ENCODE peak calls at places on chromosomes 13 and 19, in four cellular contexts. P is left lung, A is left ventricle myocardium inferior, V is cardiac muscle cell. T is an unnamed sample. For H3K27me3, the result is how much of the 10 kb centered on the place peaks cover.

GRCh38 chr13:114203536-114203935 is 24.5 kb downstream of the CFAP97D2 start:
- DNase-seq in V (no peak), P (no peak), A (no peak), T (peak)

GRCh38 chr19:45103625-45104319 is 10.8 kb downstream of the PPP1R37 start:
- DNase-seq in A (no peak), P (no peak), V (no peak), T (no peak)

GRCh38 chr13:43245374-43245964 is 222.1 kb downstream of the DNAJC15 start:
- DNase-seq in P (no peak), A (no peak), V (no peak), T (no peak)

GRCh38 chr19:35712910-35713845 is 4.6 kb upstream of the KMT2B start:
- DNase-seq in P (no peak), A (no peak), V (no peak), T (no peak)

GRCh38 chr19:6248856-6249255 is 30.9 kb downstream of the MLLT1 start:
- DNase-seq in A (no peak), V (no peak), P (no peak), T (no peak)

GRCh38 chr13:75256922-75257321 is 225.0 kb downstream of the TBC1D4 start:
- DNase-seq in P (no peak), V (no peak), A (no peak), T (no peak)

GRCh38 chr19:5642204-5642603 is 19.3 kb downstream of the SAFB start:
- DNase-seq in P (no peak), V (no peak), A (no peak), T (no peak)

GRCh38 chr13:45872574-45872973 is 21.0 kb upstream of the SIAH3 start:
- DNase-seq in A (no peak), P (no peak), V (peak), T (no peak)

GRCh38 chr19:45450042-45450380 is 17.8 kb upstream of the FOSB start:
- DNase-seq in V (no peak), P (no peak), A (no peak), T (no peak)

GRCh38 chr19:4983346-4984105 is 14.6 kb downstream of the KDM4B start:
- DNase-seq in V (no peak), A (no peak), P (no peak), T (no peak)

GRCh38 chr19:38020331-38020730 is 113.3 kb downstream of the SIPA1L3 start:
- DNase-seq in P (no peak), V (no peak), A (no peak), T (no peak)

GRCh38 chr19:43784981-43785808 is 4.4 kb upstream of the KCNN4 start:
- DNase-seq in P (peak), V (peak), A (no peak), T (peak)

GRCh38 chr13:35881360-35881759 is 249.8 kb downstream of the DCLK1 start:
- DNase-seq in V (no peak), P (no peak), A (no peak), T (no peak)

GRCh38 chr19:39411832-39412099 is 703 bp upstream of the PLEKHG2 start:
- DNase-seq in P (peak), A (peak), V (peak), T (peak)

GRCh38 chr19:4647676-4648644 is 8.6 kb downstream of the TNFAIP8L1 start:
- DNase-seq in A (peak), V (no peak), P (no peak), T (no peak)

GRCh38 chr19:11448923-11449554 is 13.6 kb downstream of the PRKCSH start:
- DNase-seq in A (no peak), P (no peak), V (no peak), T (no peak)

GRCh38 chr13:109616021-109616420 is 170.4 kb downstream of the IRS2 start:
- DNase-seq in P (no peak), V (no peak), A (no peak), T (no peak)

GRCh38 chr13:99909836-99910619 is 61.5 kb downstream of the ZIC5 start:
- DNase-seq in A (peak), P (no peak), V (no peak), T (no peak)

GRCh38 chr13:65656740-65657329 is 1573.3 kb downstream of the PCDH9 start:
- DNase-seq in V (no peak), A (no peak), P (no peak), T (no peak)

GRCh38 chr13:73292127-73292526 is 233.3 kb downstream of the KLF5 start:
- DNase-seq in V (no peak), A (no peak), P (no peak), T (no peak)

GRCh38 chr19:5893907-5894703 is 9.5 kb downstream of the NDUFA11 start:
- DNase-seq in A (peak), V (peak), P (no peak), T (no peak)

GRCh38 chr13:63741029-63741813 is 2325.6 kb upstream of the PCDH20 start:
- DNase-seq in P (no peak), A (no peak), V (no peak), T (no peak)

GRCh38 chr13:20301391-20302071 is 69.4 kb upstream of the GJB6 start:
- DNase-seq in A (peak), V (no peak), P (no peak), T (no peak)
- H3K27me3 ChIP-seq in A (under half), V (under half), P (half or more), T (under half)

GRCh38 chr13:110950356-110950755 is 35.5 kb upstream of the ANKRD10 start:
- DNase-seq in V (no peak), P (no peak), A (no peak), T (no peak)
- H3K27me3 ChIP-seq in V (under half), P (under half), A (under half), T (under half)

DNA sequence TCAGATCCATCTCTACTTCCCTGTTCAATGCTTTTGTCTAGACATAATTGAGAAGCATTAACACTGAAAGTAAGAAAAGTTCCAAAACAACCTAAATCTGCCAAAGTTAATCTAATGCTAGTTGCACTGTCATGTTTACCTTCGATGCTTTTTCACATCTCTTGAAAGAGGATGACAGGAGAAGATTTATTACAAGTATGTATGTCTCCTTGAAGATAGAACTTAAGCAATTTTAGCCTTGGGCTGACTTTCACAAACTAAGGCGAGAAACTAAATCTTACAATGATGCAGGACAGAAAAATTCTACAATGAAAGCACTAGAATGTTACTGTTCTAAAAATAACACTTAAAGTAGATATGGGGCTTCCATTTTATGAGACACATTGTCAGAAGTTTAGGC is 64.0 kb downstream of the MIPEP start:
- DNase-seq in V (no peak), A (no peak), P (no peak), T (no peak)
- H3K27me3 ChIP-seq in V (under half), A (under half), P (under half), T (under half)

GRCh38 chr13:111539252-111539651 is 218.8 kb downstream of the TEX29 start:
- DNase-seq in V (no peak), P (no peak), A (no peak), T (no peak)

GRCh38 chr13:111539791-111540446 is 219.5 kb downstream of the TEX29 start:
- DNase-seq in V (no peak), A (no peak), P (no peak), T (no peak)

GRCh38 chr13:111537115-111537728 is 216.8 kb downstream of the TEX29 start:
- DNase-seq in A (no peak), V (no peak), P (no peak), T (no peak)

GRCh38 chr13:111536239-111536638 is 215.8 kb downstream of the TEX29 start:
- DNase-seq in A (no peak), P (no peak), V (no peak), T (no peak)

GRCh38 chr13:111537843-111538499 is 217.5 kb downstream of the TEX29 start:
- DNase-seq in V (no peak), P (no peak), A (no peak), T (no peak)
- H3K27me3 ChIP-seq in V (half or more), P (half or more), A (half or more), T (under half)

GRCh38 chr19:33770107-33770506 is 26.6 kb upstream of the KCTD15 start:
- DNase-seq in P (no peak), V (no peak), A (no peak), T (no peak)

GRCh38 chr19:33769208-33769607 is 27.5 kb upstream of the KCTD15 start:
- DNase-seq in P (no peak), A (no peak), V (no peak), T (no peak)

GRCh38 chr19:33766623-33767022 is 30.0 kb upstream of the KCTD15 start:
- DNase-seq in V (no peak), A (no peak), P (no peak), T (no peak)

GRCh38 chr19:33771308-33772101 is 25.2 kb upstream of the KCTD15 start:
- DNase-seq in P (peak), A (peak), V (peak), T (peak)

DNA sequence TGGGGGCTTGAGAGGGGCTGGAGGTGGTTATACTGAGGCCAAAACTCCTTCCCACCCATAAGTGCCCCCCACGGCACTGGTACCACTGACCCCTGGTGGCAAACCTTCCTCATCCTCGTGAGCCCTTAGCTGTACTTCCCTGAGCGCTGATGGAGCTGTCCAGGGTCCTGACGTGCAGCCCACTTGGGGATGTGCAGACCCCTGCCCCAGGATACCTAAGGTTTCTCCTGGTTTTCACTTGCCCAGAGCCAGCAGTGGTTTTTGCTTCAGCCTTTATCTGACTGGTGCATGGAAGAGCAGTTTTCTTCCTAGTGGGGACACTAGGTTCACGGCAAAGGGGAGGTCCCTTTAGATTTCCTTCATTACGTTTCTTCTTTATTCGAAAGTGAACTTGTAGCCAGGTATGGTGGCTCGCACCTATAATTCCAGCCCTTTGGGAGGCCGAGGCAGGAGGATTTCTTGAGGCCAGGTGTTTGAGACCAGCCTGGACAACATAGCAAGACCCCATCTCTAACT is 28.7 kb upstream of the KCTD15 start:
- DNase-seq in P (no peak), V (peak), A (no peak), T (no peak)
- H3K27me3 ChIP-seq in P (half or more), V (under half), A (half or more), T (under half)

DNA sequence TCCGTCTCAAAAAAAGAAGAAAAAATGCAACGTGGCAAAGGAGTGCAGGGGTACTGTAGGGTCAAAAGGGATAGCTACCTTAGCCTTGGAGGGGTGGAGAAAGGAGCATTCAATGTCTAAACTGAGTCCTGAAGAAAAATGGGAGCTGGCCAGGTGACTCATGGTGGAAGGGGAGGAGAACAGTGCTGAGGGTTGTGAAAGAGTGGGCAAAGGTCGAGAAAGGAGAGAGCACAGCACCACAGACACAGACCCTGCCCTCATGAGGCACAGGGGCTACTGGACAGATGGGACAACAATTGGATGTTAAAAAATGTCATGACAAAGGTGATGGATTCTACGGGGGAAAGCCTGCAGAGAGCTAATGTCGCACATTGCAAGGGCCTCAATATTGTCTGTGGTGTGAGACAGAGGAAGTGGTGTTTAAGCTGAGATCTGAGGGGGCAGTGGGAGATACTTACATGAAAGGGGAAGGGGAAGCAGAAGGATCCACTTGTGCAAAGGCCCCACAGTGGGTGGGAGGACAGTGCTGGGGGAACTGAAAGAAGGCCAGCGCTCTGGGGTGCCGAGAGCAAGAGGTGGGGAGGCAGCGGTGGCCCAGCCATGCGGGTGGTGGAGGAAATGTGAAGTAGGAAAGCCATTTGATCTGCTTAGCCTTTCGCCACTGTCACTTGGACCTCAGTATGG is 42.9 kb upstream of the URAD start:
- DNase-seq in V (no peak), P (peak), A (peak), T (no peak)
- H3K27me3 ChIP-seq in V (under half), P (under half), A (half or more), T (under half)

GRCh38 chr19:50777830-50778303 is 7.6 kb downstream of the GPR32 start:
- DNase-seq in V (peak), A (no peak), P (no peak), T (no peak)

GRCh38 chr19:50777261-50777660 is 7.0 kb downstream of the GPR32 start:
- DNase-seq in A (no peak), V (no peak), P (no peak), T (no peak)

GRCh38 chr19:50780753-50781480 is 9.3 kb upstream of the ACP4 start:
- DNase-seq in A (no peak), P (no peak), V (no peak), T (no peak)

GRCh38 chr19:50778906-50779430 is 8.7 kb downstream of the GPR32 start:
- DNase-seq in P (no peak), A (no peak), V (no peak), T (no peak)

GRCh38 chr19:50779504-50780457 is 9.5 kb downstream of the GPR32 start:
- DNase-seq in A (no peak), V (no peak), P (no peak), T (no peak)
- H3K27me3 ChIP-seq in A (half or more), V (half or more), P (half or more), T (half or more)

GRCh38 chr19:55467236-55468053 is 2.9 kb upstream of the C19orf85 start:
- DNase-seq in A (peak), P (no peak), V (peak), T (peak)

GRCh38 chr19:55468054-55468393 is 3.5 kb upstream of the C19orf85 start:
- DNase-seq in P (no peak), V (no peak), A (no peak), T (no peak)

GRCh38 chr19:55465460-55466245 is 1.1 kb upstream of the C19orf85 start:
- DNase-seq in P (no peak), A (no peak), V (no peak), T (no peak)

GRCh38 chr19:55464669-55465068 is at the start of gene C19orf85:
- DNase-seq in A (no peak), V (no peak), P (no peak), T (no peak)

DNA sequence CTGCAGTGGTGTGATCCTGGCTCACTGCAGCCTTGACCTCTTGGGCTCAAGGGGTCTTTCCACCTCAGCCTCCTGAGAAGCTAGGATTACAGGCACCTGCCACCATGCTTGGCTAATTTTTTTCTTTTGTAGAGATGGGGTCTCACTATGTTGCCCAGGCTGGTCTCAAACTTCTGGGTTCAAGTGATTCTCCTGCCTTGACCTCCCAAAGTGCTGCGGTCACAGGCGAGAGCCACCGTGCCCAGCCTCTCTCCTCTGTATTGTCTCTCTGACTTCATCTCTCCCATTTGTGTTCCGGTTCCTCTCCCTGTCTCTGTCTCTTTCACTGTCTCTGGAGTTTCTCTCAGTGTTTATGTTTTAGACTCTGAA is 1.7 kb upstream of the C19orf85 start:
- DNase-seq in P (no peak), A (no peak), V (no peak), T (no peak)
- H3K27me3 ChIP-seq in P (under half), A (under half), V (under half), T (under half)

DNA sequence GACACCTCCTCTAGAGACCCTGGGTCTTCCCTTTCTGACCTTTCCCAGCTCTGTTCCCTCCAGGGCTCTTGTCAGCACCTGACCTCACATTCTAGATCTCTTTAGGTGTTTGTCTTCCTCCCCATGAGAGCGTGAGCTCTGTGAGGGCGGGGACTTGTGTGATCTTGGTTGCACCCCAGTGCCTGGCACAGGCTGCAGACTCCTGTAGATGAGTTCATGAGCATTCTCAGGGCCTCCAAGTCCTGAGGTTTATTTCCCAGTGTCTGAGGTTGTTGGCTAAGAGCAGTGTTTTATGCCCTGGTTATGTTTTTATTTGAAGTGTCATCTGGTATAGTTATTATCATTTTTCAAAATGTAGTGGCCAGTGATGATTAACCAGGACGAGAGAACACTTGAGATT is 596 bp downstream of the CEACAM4 start:
- DNase-seq in A (no peak), V (no peak), P (no peak), T (no peak)
- H3K27me3 ChIP-seq in A (half or more), V (under half), P (under half), T (under half)

DNA sequence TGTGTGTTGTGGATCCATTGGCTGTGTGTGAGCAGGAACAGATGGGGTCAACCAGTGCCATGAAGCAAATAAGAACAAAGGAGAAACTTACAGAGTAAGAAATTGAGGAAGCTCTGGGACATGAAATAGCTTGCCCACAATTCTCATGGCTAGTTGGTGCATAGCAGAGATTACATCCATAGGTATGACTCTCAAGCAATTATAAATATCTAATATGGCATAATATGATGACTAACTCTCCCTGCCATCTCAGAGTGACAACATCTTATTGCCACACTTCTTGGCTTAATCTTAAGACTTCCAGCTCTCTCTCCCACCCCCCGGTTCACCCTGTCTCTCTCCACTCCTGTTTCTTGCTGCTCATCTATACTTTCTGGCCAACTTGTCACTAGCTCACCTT is 53.3 kb downstream of the OXGR1 start:
- DNase-seq in P (no peak), A (no peak), V (no peak), T (no peak)
- H3K27me3 ChIP-seq in P (under half), A (under half), V (under half), T (under half)